ENCODE peak calls at places on chromosomes 13 and 19, in ten cellular contexts. W is fibroblast of pulmonary artery; Z is cardiac fibroblast; M is stimulated activated CD8-positive, alpha-beta memory T cell treated with anti-CD3 and anti-CD28 coated beads, Interleukin-12 subunit alpha, Interleukin-12 subunit beta, amount 100 ng/mL, for 1 hour; H is astrocyte of the spinal cord; D is COR-L47; J is cardiac muscle cell; X is RCC 7860; N is HFFc6; O is MCF 10A. U is an unnamed sample.

GRCh38 chr13:45393941-45394570 is 24.1 kb downstream of the SLC25A30 start:
- DNase-seq in H (peak; percentile 64), N (peak; percentile 25), J (peak; percentile 67), M (no peak), W (peak; percentile 67), O (peak; percentile 74), Z (peak; percentile 71), D (peak; percentile 48), X (peak; percentile 34), U (peak; percentile 56)

GRCh38 chr19:54172764-54173699 is at the start of gene TMC4:
- DNase-seq in O (peak; percentile 76), D (peak; percentile 89), N (no peak), Z (peak; percentile 63), X (peak; percentile 4), J (no peak), W (no peak), H (no peak), M (no peak), U (peak; percentile 24)

GRCh38 chr13:33441015-33441414 is 155.5 kb upstream of the STARD13 start:
- DNase-seq in J (peak; percentile 37), O (peak; percentile 58), D (peak; percentile 6), H (peak; percentile 31), X (peak; percentile 43), W (peak; percentile 53), Z (peak; percentile 38), N (peak; percentile 23), M (no peak), U (peak; percentile 24)

GRCh38 chr19:43820098-43820860 is 6.8 kb upstream of the ZNF283 start:
- DNase-seq in O (no peak), W (peak; percentile 67), X (no peak), Z (peak; percentile 60), N (no peak), D (no peak), J (no peak), M (no peak), H (peak; percentile 39), U (peak; percentile 43)

GRCh38 chr13:110317496-110318195 is 10.6 kb downstream of the COL4A2 start:
- DNase-seq in O (no peak), D (no peak), Z (no peak), X (no peak), J (no peak), M (no peak), H (no peak), N (no peak), W (no peak), U (no peak)

GRCh38 chr19:33446156-33446917 is 72.8 kb downstream of the CEBPG start:
- DNase-seq in N (no peak), X (no peak), W (no peak), Z (no peak), O (no peak), M (no peak), H (peak; percentile 13), J (no peak), D (no peak), U (no peak)

GRCh38 chr19:40594657-40595077 is 6.5 kb upstream of the LTBP4 start:
- DNase-seq in W (no peak), O (peak; percentile 61), X (peak; percentile 54), N (peak; percentile 47), Z (no peak), M (no peak), H (no peak), J (no peak), D (no peak), U (no peak)

GRCh38 chr19:30070970-30071632 is 129.1 kb downstream of the URI1 start:
- DNase-seq in W (no peak), D (no peak), O (no peak), X (no peak), J (no peak), N (no peak), Z (no peak), M (no peak), H (no peak), U (no peak)

GRCh38 chr13:46179576-46180368 is 2.2 kb downstream of the LCP1 start:
- DNase-seq in W (no peak), H (no peak), D (no peak), O (no peak), N (no peak), X (no peak), M (peak; percentile 63), J (no peak), Z (no peak), U (no peak)

GRCh38 chr19:772043-772442 is 21.1 kb downstream of the MISP start:
- DNase-seq in J (no peak), N (no peak), X (no peak), W (no peak), D (no peak), O (no peak), H (no peak), Z (no peak), M (no peak), U (no peak)

GRCh38 chr19:27870293-27870692 is 1342.7 kb downstream of the UQCRFS1 start:
- DNase-seq in M (no peak), X (no peak), J (no peak), N (no peak), W (no peak), Z (no peak), D (no peak), H (no peak), O (no peak), U (no peak)

GRCh38 chr19:13997637-13997962 is 8.5 kb downstream of the RFX1 start:
- DNase-seq in Z (no peak), N (no peak), J (no peak), X (no peak), H (no peak), W (no peak), M (no peak), O (no peak), D (no peak), U (no peak)

GRCh38 chr19:46426506-46427162 is 2.1 kb downstream of the PNMA8C start:
- DNase-seq in Z (peak; percentile 88), W (peak; percentile 83), N (peak; percentile 50), M (no peak), O (no peak), X (no peak), D (peak; percentile 76), H (peak; percentile 73), J (peak; percentile 95), U (peak; percentile 73)

GRCh38 chr19:3046621-3047306 is 15.5 kb downstream of the TLE5 start:
- DNase-seq in X (no peak), N (no peak), O (no peak), J (peak; percentile 51), Z (peak; percentile 51), M (no peak), D (peak; percentile 77), H (no peak), W (peak; percentile 32), U (no peak)

GRCh38 chr13:31765441-31765840 is 26.1 kb downstream of the RXFP2 start:
- DNase-seq in X (peak; percentile 40), Z (peak; percentile 60), M (no peak), W (peak; percentile 65), O (peak; percentile 22), D (no peak), N (peak; percentile 78), J (no peak), H (peak; percentile 90), U (peak; percentile 92)

GRCh38 chr13:77918391-77919261 is at the start of gene EDNRB:
- DNase-seq in M (no peak), J (peak; percentile 59), W (peak; percentile 44), Z (peak; percentile 47), D (peak; percentile 21), N (no peak), O (no peak), X (no peak), H (peak; percentile 43), U (peak; percentile 11)

GRCh38 chr13:66656050-66656449 is 574.1 kb downstream of the PCDH9 start:
- DNase-seq in J (peak; percentile 4), Z (peak; percentile 5), N (no peak), W (no peak), M (no peak), H (no peak), O (no peak), X (no peak), D (no peak), U (no peak)

GRCh38 chr19:47363758-47364529 is 14.8 kb downstream of the DHX34 start:
- DNase-seq in Z (peak; percentile 42), X (no peak), N (peak; percentile 9), D (no peak), J (no peak), O (peak; percentile 81), W (peak; percentile 72), H (peak; percentile 14), M (no peak), U (peak; percentile 6)

GRCh38 chr13:105982219-105982618 is 553.2 kb downstream of the EFNB2 start:
- DNase-seq in D (no peak), H (no peak), W (no peak), J (peak; percentile 40), N (no peak), Z (no peak), M (no peak), O (no peak), X (no peak), U (no peak)

GRCh38 chr13:56393549-56393948 is 747.2 kb upstream of the PRR20A start:
- DNase-seq in N (no peak), Z (no peak), J (no peak), D (no peak), W (no peak), O (no peak), H (no peak), M (no peak), X (no peak), U (no peak)

GRCh38 chr19:39813264-39813998 is 20.5 kb downstream of the DYRK1B start:
- DNase-seq in J (no peak), X (no peak), O (no peak), Z (no peak), D (no peak), W (no peak), N (no peak), H (no peak), M (no peak), U (no peak)

U was measured in AG10803.